ENCODE peak calls at places on chromosomes 6 and 20, in five cellular contexts. One of them, this sample, is unnamed.

GRCh38 chr20:32067234-32067821 is 15.3 kb downstream of the HCK start:
- DNase-seq in GM12891: no peak
- DNase-seq in K562: no peak
- DNase-seq in GM12878: no peak
- DNase-seq in SK-N-SH: no peak
- DNase-seq in this sample: no peak

GRCh38 chr6:141562801-141563763 is 569.6 kb upstream of the GJE1 start:
- DNase-seq in GM12878: peak; percentile 53
- DNase-seq in SK-N-SH: peak; percentile 55
- DNase-seq in K562: peak; percentile 62
- DNase-seq in GM12891: peak; percentile 25
- DNase-seq in this sample: peak; percentile 2

GRCh38 chr6:132530293-132530974 is 7.6 kb upstream of the TAAR9 start:
- DNase-seq in SK-N-SH: peak; percentile 28
- DNase-seq in GM12891: no peak
- DNase-seq in GM12878: peak; percentile 21
- DNase-seq in K562: peak; percentile 29
- DNase-seq in this sample: no peak

GRCh38 chr20:21820045-21820444 is 114.6 kb downstream of the PAX1 start:
- DNase-seq in GM12878: no peak
- DNase-seq in GM12891: no peak
- DNase-seq in K562: no peak
- DNase-seq in SK-N-SH: no peak
- DNase-seq in this sample: no peak

GRCh38 chr20:20734475-20734948 is 22.1 kb upstream of the RALGAPA2 start:
- DNase-seq in GM12878: peak; percentile 49
- DNase-seq in K562: no peak
- DNase-seq in SK-N-SH: no peak
- DNase-seq in GM12891: no peak
- DNase-seq in this sample: no peak

GRCh38 chr20:3901028-3901746 is 12.0 kb downstream of the PANK2 start:
- DNase-seq in K562: no peak
- DNase-seq in SK-N-SH: no peak
- DNase-seq in GM12878: no peak
- DNase-seq in GM12891: no peak
- DNase-seq in this sample: no peak

GRCh38 chr6:56329296-56330050 is 82.1 kb upstream of the COL21A1 start:
- DNase-seq in K562: no peak
- DNase-seq in SK-N-SH: no peak
- DNase-seq in GM12891: no peak
- DNase-seq in GM12878: no peak
- DNase-seq in this sample: no peak

GRCh38 chr20:2800590-2801458 is at the start of gene CPXM1:
- DNase-seq in K562: peak; percentile 61
- DNase-seq in SK-N-SH: peak; percentile 98
- DNase-seq in GM12891: no peak
- DNase-seq in GM12878: no peak
- DNase-seq in this sample: no peak

GRCh38 chr6:159042003-159042823 is 2.6 kb downstream of the TAGAP start:
- DNase-seq in SK-N-SH: peak; percentile 68
- DNase-seq in GM12891: no peak
- DNase-seq in K562: peak; percentile 76
- DNase-seq in GM12878: peak; percentile 69
- DNase-seq in this sample: no peak

GRCh38 chr6:72788188-72788587 is 166.3 kb downstream of the KCNQ5 start:
- DNase-seq in GM12878: no peak
- DNase-seq in GM12891: no peak
- DNase-seq in K562: no peak
- DNase-seq in SK-N-SH: no peak
- DNase-seq in this sample: no peak

GRCh38 chr6:138645976-138646640 is 127.5 kb upstream of the CCDC28A start:
- DNase-seq in GM12891: no peak
- DNase-seq in SK-N-SH: no peak
- DNase-seq in GM12878: no peak
- DNase-seq in K562: no peak
- DNase-seq in this sample: no peak

GRCh38 chr20:54339093-54339492 is 131.2 kb downstream of the PFDN4 start:
- DNase-seq in GM12891: no peak
- DNase-seq in K562: no peak
- DNase-seq in SK-N-SH: no peak
- DNase-seq in GM12878: no peak
- DNase-seq in this sample: no peak

GRCh38 chr6:170200458-170200891 is 90.4 kb downstream of the DLL1 start:
- DNase-seq in K562: no peak
- DNase-seq in GM12878: no peak
- DNase-seq in GM12891: no peak
- DNase-seq in SK-N-SH: no peak
- DNase-seq in this sample: no peak

GRCh38 chr6:40789143-40789764 is 202.1 kb upstream of the LRFN2 start:
- DNase-seq in K562: no peak
- DNase-seq in SK-N-SH: peak; percentile 42
- DNase-seq in GM12878: no peak
- DNase-seq in GM12891: no peak
- DNase-seq in this sample: no peak

GRCh38 chr20:32792316-32792715 is 27.4 kb upstream of the MAPRE1 start:
- DNase-seq in K562: no peak
- DNase-seq in GM12891: peak; percentile 47
- DNase-seq in GM12878: peak; percentile 53
- DNase-seq in SK-N-SH: no peak
- DNase-seq in this sample: peak; percentile 59

DNA sequence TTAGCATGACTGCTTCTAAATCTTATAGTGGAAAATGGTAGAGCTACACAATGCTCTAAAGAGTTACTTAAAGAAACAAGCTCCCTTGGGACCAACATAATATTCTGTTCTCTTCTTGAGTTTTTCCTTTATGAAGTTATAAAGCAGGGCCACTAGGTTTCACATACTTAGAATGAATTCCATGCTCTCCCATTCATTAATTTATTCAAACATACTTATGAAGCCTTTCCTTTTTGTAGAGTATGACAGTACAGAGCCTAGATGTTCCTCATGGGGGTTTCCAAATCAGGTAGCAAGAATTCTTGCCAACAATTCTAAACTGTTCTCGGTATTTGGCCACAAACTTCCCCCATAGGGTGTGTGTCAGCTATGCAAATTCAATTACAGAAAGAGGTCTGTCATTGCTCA is 20.6 kb upstream of the FABP7 start:
- DNase-seq in SK-N-SH: no peak
- DNase-seq in K562: no peak
- DNase-seq in GM12878: no peak
- DNase-seq in GM12891: no peak
- DNase-seq in this sample: no peak
- TF ChIP-seq TAF1 in SK-N-SH: no peak
- TF ChIP-seq TAF1 in K562: no peak
- TF ChIP-seq TAF1 in GM12878: no peak
- TF ChIP-seq TAF1 in GM12891: no peak
- TF ChIP-seq TAF1 in this sample: no peak

GRCh38 chr6:26120807-26121140 is 33.5 kb downstream of the HFE start:
- DNase-seq in GM12891: no peak
- DNase-seq in GM12878: no peak
- DNase-seq in SK-N-SH: no peak
- DNase-seq in K562: no peak
- DNase-seq in this sample: no peak
- TF ChIP-seq TAF1 in GM12891: no peak
- TF ChIP-seq TAF1 in GM12878: no peak
- TF ChIP-seq TAF1 in SK-N-SH: no peak
- TF ChIP-seq TAF1 in K562: no peak
- TF ChIP-seq TAF1 in this sample: no peak

GRCh38 chr20:15091417-15092017 is 754.1 kb upstream of the FLRT3 start:
- DNase-seq in K562: no peak
- DNase-seq in GM12891: no peak
- DNase-seq in GM12878: no peak
- DNase-seq in SK-N-SH: no peak
- DNase-seq in this sample: no peak
- TF ChIP-seq TAF1 in K562: no peak
- TF ChIP-seq TAF1 in GM12891: no peak
- TF ChIP-seq TAF1 in GM12878: no peak
- TF ChIP-seq TAF1 in SK-N-SH: no peak
- TF ChIP-seq TAF1 in this sample: no peak

GRCh38 chr6:130730600-130730999 is 96.6 kb upstream of the SMLR1 start:
- DNase-seq in SK-N-SH: no peak
- DNase-seq in GM12878: no peak
- DNase-seq in K562: no peak
- DNase-seq in GM12891: no peak
- DNase-seq in this sample: no peak

GRCh38 chr6:130734161-130734560 is 93.0 kb upstream of the SMLR1 start:
- DNase-seq in GM12891: no peak
- DNase-seq in SK-N-SH: no peak
- DNase-seq in K562: no peak
- DNase-seq in GM12878: no peak
- DNase-seq in this sample: no peak
- TF ChIP-seq TAF1 in GM12891: no peak
- TF ChIP-seq TAF1 in SK-N-SH: no peak
- TF ChIP-seq TAF1 in K562: no peak
- TF ChIP-seq TAF1 in GM12878: no peak
- TF ChIP-seq TAF1 in this sample: no peak

DNA sequence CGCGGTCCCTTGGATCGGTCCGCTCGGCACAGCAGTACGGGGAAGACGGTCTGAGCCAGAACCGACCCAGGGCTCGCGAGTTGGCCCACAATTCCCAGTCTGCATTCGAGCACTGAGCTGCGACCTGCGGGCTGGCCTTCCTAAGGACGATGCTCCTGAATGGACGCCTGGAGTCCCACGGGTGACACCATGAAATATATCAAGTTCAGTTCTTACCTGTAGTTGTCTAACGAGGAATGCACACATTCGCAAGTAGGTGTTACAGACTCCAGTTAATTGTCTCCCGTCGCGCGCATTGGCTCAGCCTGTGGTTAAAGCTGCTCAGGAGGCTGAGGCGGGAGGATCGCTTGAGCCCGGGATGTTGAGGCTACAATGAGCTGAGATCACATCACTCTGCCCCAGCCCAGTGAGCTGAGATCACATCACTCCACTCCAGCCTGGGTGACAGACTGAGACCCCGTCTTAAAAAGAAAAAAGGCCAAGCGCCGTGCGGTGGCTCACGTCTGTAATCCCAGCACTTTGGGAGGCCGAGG is 802 bp downstream of the PEX7 start:
- DNase-seq in GM12891: no peak
- DNase-seq in GM12878: no peak
- DNase-seq in K562: no peak
- DNase-seq in SK-N-SH: no peak
- DNase-seq in this sample: no peak
- TF ChIP-seq TAF1 in GM12891: no peak
- TF ChIP-seq TAF1 in GM12878: no peak
- TF ChIP-seq TAF1 in K562: no peak
- TF ChIP-seq TAF1 in SK-N-SH: no peak
- TF ChIP-seq TAF1 in this sample: no peak

DNA sequence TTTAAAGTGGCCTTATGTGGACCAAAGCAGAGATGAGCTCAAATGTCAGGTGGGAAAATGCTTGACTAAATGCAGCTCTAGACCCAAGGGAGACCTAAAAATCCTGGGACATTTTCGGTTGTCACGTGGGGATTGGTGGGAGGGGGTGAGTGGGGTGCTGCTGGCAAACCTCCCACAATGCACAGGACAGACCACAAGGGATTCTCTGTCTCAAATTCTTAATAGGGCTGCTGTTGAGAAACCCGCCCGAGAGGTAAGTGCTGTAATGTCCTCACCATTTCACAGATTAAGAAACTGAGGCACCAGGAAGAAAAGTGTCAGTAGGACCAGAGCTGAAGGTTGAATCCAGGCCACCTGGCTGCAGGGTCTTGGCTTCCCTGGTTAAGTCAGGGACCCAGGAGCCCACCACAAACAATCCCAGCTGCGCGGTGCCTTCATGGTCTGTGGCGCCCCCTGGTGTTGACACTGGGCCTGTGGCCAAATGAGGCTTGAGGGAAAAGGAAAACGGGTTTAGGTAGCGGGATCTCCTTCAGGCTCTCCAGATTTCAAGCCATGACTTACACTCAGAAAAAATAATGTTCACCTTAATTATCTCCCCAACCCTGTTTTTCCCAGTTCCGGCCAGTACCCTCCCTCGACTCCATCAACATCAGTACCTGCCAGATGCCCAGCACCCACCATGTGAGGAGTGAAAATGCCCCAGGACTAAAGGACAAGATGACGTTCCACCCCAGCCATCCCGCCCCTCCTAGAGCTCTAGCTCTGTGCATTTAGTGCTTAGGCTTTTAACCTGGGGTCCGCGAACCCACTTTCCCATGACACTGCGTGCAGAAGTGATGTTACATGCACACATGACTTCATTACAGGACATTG is 7.2 kb downstream of the HLA-G start:
- DNase-seq in SK-N-SH: peak; percentile 41
- DNase-seq in GM12891: no peak
- DNase-seq in GM12878: no peak
- DNase-seq in K562: peak; percentile 30
- DNase-seq in this sample: no peak
- TF ChIP-seq TAF1 in SK-N-SH: no peak
- TF ChIP-seq TAF1 in GM12891: no peak
- TF ChIP-seq TAF1 in GM12878: no peak
- TF ChIP-seq TAF1 in K562: no peak
- TF ChIP-seq TAF1 in this sample: no peak

This sample was measured in GM12892.